ENCODE peak calls at places on chromosome 15, in five cellular contexts. One of them, this sample, is unnamed.

GRCh38 chr15:81722982-81723381 is 322.8 kb downstream of the MEX3B start:
- DNase-seq in fibroblast of the aortic adventitia: no peak
- DNase-seq in activated T-cell treated with anti-CD3 and anti-CD28 coated beads for 1 hour: no peak
- DNase-seq in occipital lobe: no peak
- DNase-seq in iris pigment epithelial cell: no peak
- DNase-seq in this sample: no peak

GRCh38 chr15:51879555-51879954 is 50.1 kb downstream of the TMOD3 start:
- DNase-seq in fibroblast of the aortic adventitia: peak; percentile 69
- DNase-seq in activated T-cell treated with anti-CD3 and anti-CD28 coated beads for 1 hour: no peak
- DNase-seq in occipital lobe: no peak
- DNase-seq in iris pigment epithelial cell: peak; percentile 51
- DNase-seq in this sample: no peak

GRCh38 chr15:41772720-41773331 is 1.5 kb upstream of the MAPKBP1 start:
- DNase-seq in fibroblast of the aortic adventitia: peak; percentile 83
- DNase-seq in activated T-cell treated with anti-CD3 and anti-CD28 coated beads for 1 hour: peak; percentile 31
- DNase-seq in occipital lobe: peak; percentile 13
- DNase-seq in iris pigment epithelial cell: peak; percentile 73
- DNase-seq in this sample: peak; percentile 39

GRCh38 chr15:34699968-34700640 is 54.7 kb downstream of the GJD2 start:
- DNase-seq in fibroblast of the aortic adventitia: peak; percentile 37
- DNase-seq in activated T-cell treated with anti-CD3 and anti-CD28 coated beads for 1 hour: no peak
- DNase-seq in occipital lobe: no peak
- DNase-seq in iris pigment epithelial cell: peak; percentile 41
- DNase-seq in this sample: no peak

GRCh38 chr15:29822100-29822684 is at the start of gene TJP1:
- DNase-seq in fibroblast of the aortic adventitia: peak; percentile 62
- DNase-seq in activated T-cell treated with anti-CD3 and anti-CD28 coated beads for 1 hour: no peak
- DNase-seq in occipital lobe: peak; percentile 57
- DNase-seq in iris pigment epithelial cell: peak; percentile 80
- DNase-seq in this sample: peak; percentile 68

GRCh38 chr15:98799461-98799971 is 151.2 kb downstream of the IGF1R start:
- DNase-seq in fibroblast of the aortic adventitia: peak; percentile 27
- DNase-seq in activated T-cell treated with anti-CD3 and anti-CD28 coated beads for 1 hour: no peak
- DNase-seq in occipital lobe: no peak
- DNase-seq in iris pigment epithelial cell: peak; percentile 81
- DNase-seq in this sample: no peak

GRCh38 chr15:32857732-32858131 is 139.9 kb downstream of the GREM1 start:
- DNase-seq in fibroblast of the aortic adventitia: no peak
- DNase-seq in activated T-cell treated with anti-CD3 and anti-CD28 coated beads for 1 hour: no peak
- DNase-seq in occipital lobe: no peak
- DNase-seq in iris pigment epithelial cell: no peak
- DNase-seq in this sample: no peak

GRCh38 chr15:61835476-61836106 is 224.7 kb downstream of the VPS13C start:
- DNase-seq in fibroblast of the aortic adventitia: peak; percentile 72
- DNase-seq in activated T-cell treated with anti-CD3 and anti-CD28 coated beads for 1 hour: peak; percentile 46
- DNase-seq in occipital lobe: peak; percentile 49
- DNase-seq in iris pigment epithelial cell: peak; percentile 50
- DNase-seq in this sample: peak; percentile 60

GRCh38 chr15:38216763-38217162 is 35.9 kb upstream of the SPRED1 start:
- DNase-seq in fibroblast of the aortic adventitia: no peak
- DNase-seq in activated T-cell treated with anti-CD3 and anti-CD28 coated beads for 1 hour: no peak
- DNase-seq in occipital lobe: no peak
- DNase-seq in iris pigment epithelial cell: peak; percentile 75
- DNase-seq in this sample: no peak

GRCh38 chr15:92005154-92005553 is 151.6 kb downstream of the SLCO3A1 start:
- DNase-seq in fibroblast of the aortic adventitia: no peak
- DNase-seq in activated T-cell treated with anti-CD3 and anti-CD28 coated beads for 1 hour: no peak
- DNase-seq in occipital lobe: no peak
- DNase-seq in iris pigment epithelial cell: no peak
- DNase-seq in this sample: no peak

GRCh38 chr15:25852696-25853524 is 10.2 kb downstream of the ATP10A start:
- DNase-seq in fibroblast of the aortic adventitia: no peak
- DNase-seq in activated T-cell treated with anti-CD3 and anti-CD28 coated beads for 1 hour: no peak
- DNase-seq in occipital lobe: no peak
- DNase-seq in iris pigment epithelial cell: no peak
- DNase-seq in this sample: no peak

GRCh38 chr15:62560943-62561571 is 396.0 kb upstream of the C2CD4B start:
- DNase-seq in fibroblast of the aortic adventitia: no peak
- DNase-seq in activated T-cell treated with anti-CD3 and anti-CD28 coated beads for 1 hour: no peak
- DNase-seq in occipital lobe: no peak
- DNase-seq in iris pigment epithelial cell: no peak
- DNase-seq in this sample: no peak

GRCh38 chr15:83904107-83904720 is 250.3 kb downstream of the ADAMTSL3 start:
- DNase-seq in fibroblast of the aortic adventitia: peak; percentile 48
- DNase-seq in activated T-cell treated with anti-CD3 and anti-CD28 coated beads for 1 hour: no peak
- DNase-seq in occipital lobe: no peak
- DNase-seq in iris pigment epithelial cell: peak; percentile 96
- DNase-seq in this sample: no peak

GRCh38 chr15:67096536-67097294 is 31.3 kb downstream of the SMAD3 start:
- DNase-seq in fibroblast of the aortic adventitia: no peak
- DNase-seq in activated T-cell treated with anti-CD3 and anti-CD28 coated beads for 1 hour: no peak
- DNase-seq in occipital lobe: no peak
- DNase-seq in iris pigment epithelial cell: peak; percentile 76
- DNase-seq in this sample: no peak

GRCh38 chr15:62873203-62873602 is 169.3 kb upstream of the TPM1 start:
- DNase-seq in fibroblast of the aortic adventitia: no peak
- DNase-seq in activated T-cell treated with anti-CD3 and anti-CD28 coated beads for 1 hour: no peak
- DNase-seq in occipital lobe: no peak
- DNase-seq in iris pigment epithelial cell: no peak
- DNase-seq in this sample: no peak

GRCh38 chr15:63504979-63505841 is 817 bp downstream of the USP3 start:
- DNase-seq in fibroblast of the aortic adventitia: peak; percentile 58
- DNase-seq in activated T-cell treated with anti-CD3 and anti-CD28 coated beads for 1 hour: no peak
- DNase-seq in occipital lobe: peak; percentile 64
- DNase-seq in iris pigment epithelial cell: peak; percentile 55
- DNase-seq in this sample: peak; percentile 26

GRCh38 chr15:85063088-85063487 is 81.4 kb downstream of the PDE8A start:
- DNase-seq in fibroblast of the aortic adventitia: no peak
- DNase-seq in activated T-cell treated with anti-CD3 and anti-CD28 coated beads for 1 hour: no peak
- DNase-seq in occipital lobe: no peak
- DNase-seq in iris pigment epithelial cell: no peak
- DNase-seq in this sample: no peak

GRCh38 chr15:49692514-49693090 is 71.8 kb downstream of the DTWD1 start:
- DNase-seq in fibroblast of the aortic adventitia: no peak
- DNase-seq in activated T-cell treated with anti-CD3 and anti-CD28 coated beads for 1 hour: no peak
- DNase-seq in occipital lobe: no peak
- DNase-seq in iris pigment epithelial cell: peak; percentile 16
- DNase-seq in this sample: no peak

GRCh38 chr15:101463265-101463664 is 26.2 kb downstream of the PCSK6 start:
- DNase-seq in fibroblast of the aortic adventitia: no peak
- DNase-seq in activated T-cell treated with anti-CD3 and anti-CD28 coated beads for 1 hour: no peak
- DNase-seq in occipital lobe: no peak
- DNase-seq in iris pigment epithelial cell: no peak
- DNase-seq in this sample: no peak

GRCh38 chr15:31472636-31473383 is 146.2 kb downstream of the KLF13 start:
- DNase-seq in fibroblast of the aortic adventitia: peak; percentile 56
- DNase-seq in activated T-cell treated with anti-CD3 and anti-CD28 coated beads for 1 hour: peak; percentile 17
- DNase-seq in occipital lobe: no peak
- DNase-seq in iris pigment epithelial cell: peak; percentile 68
- DNase-seq in this sample: no peak

GRCh38 chr15:26866298-26867198 is at the start of gene GABRA5:
- DNase-seq in fibroblast of the aortic adventitia: no peak
- DNase-seq in activated T-cell treated with anti-CD3 and anti-CD28 coated beads for 1 hour: no peak
- DNase-seq in occipital lobe: peak; percentile 25
- DNase-seq in iris pigment epithelial cell: peak; percentile 31
- DNase-seq in this sample: no peak

GRCh38 chr15:78565951-78566774 is 843 bp downstream of the CHRNA5 start:
- DNase-seq in fibroblast of the aortic adventitia: peak; percentile 14
- DNase-seq in activated T-cell treated with anti-CD3 and anti-CD28 coated beads for 1 hour: no peak
- DNase-seq in occipital lobe: no peak
- DNase-seq in iris pigment epithelial cell: peak; percentile 18
- DNase-seq in this sample: no peak

GRCh38 chr15:78492841-78493240 is 14.5 kb upstream of the HYKK start:
- DNase-seq in fibroblast of the aortic adventitia: peak; percentile 67
- DNase-seq in activated T-cell treated with anti-CD3 and anti-CD28 coated beads for 1 hour: no peak
- DNase-seq in occipital lobe: no peak
- DNase-seq in iris pigment epithelial cell: peak; percentile 57
- DNase-seq in this sample: no peak

GRCh38 chr15:33137101-33137500 is 57.4 kb downstream of the FMN1 start:
- DNase-seq in fibroblast of the aortic adventitia: no peak
- DNase-seq in activated T-cell treated with anti-CD3 and anti-CD28 coated beads for 1 hour: no peak
- DNase-seq in occipital lobe: no peak
- DNase-seq in iris pigment epithelial cell: no peak
- DNase-seq in this sample: no peak

GRCh38 chr15:60426870-60427528 is 29.2 kb upstream of the ANXA2 start:
- DNase-seq in fibroblast of the aortic adventitia: peak; percentile 80
- DNase-seq in activated T-cell treated with anti-CD3 and anti-CD28 coated beads for 1 hour: no peak
- DNase-seq in occipital lobe: no peak
- DNase-seq in iris pigment epithelial cell: peak; percentile 78
- DNase-seq in this sample: no peak